ENCODE peak calls at places on chromosome 1, in seven cellular contexts. J is astrocyte of the spinal cord, F is progenitor cell of endocrine pancreas, M is foreskin fibroblast, B is fibroblast of mammary gland, Z is breast epithelium, V is AG09309. L is an unnamed sample.

GRCh38 chr1:43304287-43304615 is 3.5 kb downstream of the TIE1 start:
- DNase-seq in V (no peak), J (no peak), M (no peak), F (no peak), B (no peak), Z (no peak), L (no peak)

GRCh38 chr1:7940745-7941436 is at the start of gene TNFRSF9:
- DNase-seq in B (peak; percentile 60), J (peak; percentile 19), V (no peak), F (no peak), Z (no peak), M (no peak), L (peak; percentile 81)

GRCh38 chr1:231590453-231591198 is 36.0 kb upstream of the DISC1 start:
- DNase-seq in M (peak; percentile 86), V (peak; percentile 39), Z (no peak), F (no peak), B (peak; percentile 82), J (peak; percentile 76), L (peak; percentile 41)

GRCh38 chr1:230424440-230425251 is 1.5 kb downstream of the PGBD5 start:
- DNase-seq in M (no peak), V (no peak), B (no peak), Z (no peak), F (no peak), J (no peak), L (no peak)

GRCh38 chr1:171142451-171143121 is 42.5 kb upstream of the FMO2 start:
- DNase-seq in B (peak; percentile 96), Z (no peak), V (peak; percentile 33), M (peak; percentile 87), F (no peak), J (peak; percentile 86), L (no peak)

GRCh38 chr1:168097921-168098528 is 38.7 kb downstream of the GPR161 start:
- DNase-seq in M (no peak), F (no peak), J (no peak), V (no peak), Z (no peak), B (no peak), L (no peak)

GRCh38 chr1:10253755-10254154 is 43.4 kb downstream of the KIF1B start:
- DNase-seq in F (no peak), Z (no peak), J (peak; percentile 89), B (peak; percentile 81), V (peak; percentile 67), M (peak; percentile 80), L (no peak)

GRCh38 chr1:193264313-193265065 is 78.1 kb upstream of the B3GALT2 start:
- DNase-seq in F (no peak), J (peak; percentile 33), M (peak; percentile 28), B (peak; percentile 22), V (no peak), Z (no peak), L (no peak)

GRCh38 chr1:185716095-185716494 is 18.1 kb upstream of the HMCN1 start:
- DNase-seq in Z (no peak), M (no peak), F (no peak), B (no peak), J (no peak), V (no peak), L (no peak)

GRCh38 chr1:67749263-67749843 is 64.4 kb downstream of the GADD45A start:
- DNase-seq in V (no peak), F (no peak), B (no peak), Z (no peak), J (no peak), M (no peak), L (no peak)

GRCh38 chr1:224641030-224641429 is 24.9 kb downstream of the CNIH3 start:
- DNase-seq in V (no peak), M (no peak), Z (no peak), B (no peak), J (no peak), F (peak; percentile 27), L (no peak)

GRCh38 chr1:155976062-155976912 is 2.1 kb downstream of the ARHGEF2 start:
- DNase-seq in Z (peak; percentile 67), J (peak; percentile 78), V (no peak), M (peak; percentile 84), B (peak; percentile 68), F (no peak), L (peak; percentile 57)

GRCh38 chr1:16048573-16049189 is 5.1 kb downstream of the CLCNKB start:
- DNase-seq in Z (no peak), M (peak; percentile 41), J (peak; percentile 31), F (peak; percentile 80), V (no peak), B (no peak), L (no peak)

GRCh38 chr1:21573971-21574458 is 64.8 kb downstream of the ALPL start:
- DNase-seq in B (peak; percentile 83), F (peak; percentile 45), V (no peak), M (peak; percentile 79), J (peak; percentile 91), Z (peak; percentile 85), L (no peak)

GRCh38 chr1:205451759-205452164 is 4.1 kb downstream of the BLACAT1 start:
- DNase-seq in Z (no peak), V (no peak), B (no peak), M (no peak), F (no peak), J (no peak), L (no peak)

GRCh38 chr1:53550201-53550741 is 91.1 kb downstream of the DMRTB1 start:
- DNase-seq in J (no peak), Z (peak; percentile 40), F (no peak), V (peak; percentile 52), B (peak; percentile 66), M (peak; percentile 56), L (no peak)

GRCh38 chr1:181091322-181092040 is 3.0 kb downstream of the IER5 start:
- DNase-seq in F (no peak), Z (no peak), J (no peak), V (no peak), M (peak; percentile 6), B (no peak), L (no peak)

GRCh38 chr1:211247921-211248320 is 11.2 kb upstream of the RCOR3 start:
- DNase-seq in Z (no peak), J (no peak), V (no peak), B (no peak), M (no peak), F (no peak), L (no peak)

GRCh38 chr1:75745276-75745675 is 20.8 kb downstream of the ACADM start:
- DNase-seq in F (no peak), V (no peak), B (no peak), Z (no peak), M (no peak), J (no peak), L (no peak)

GRCh38 chr1:207797229-207797973 is 45.5 kb downstream of the CD46 start:
- DNase-seq in B (peak; percentile 93), M (peak; percentile 94), Z (peak; percentile 87), F (peak; percentile 50), J (peak; percentile 87), V (peak; percentile 68), L (peak; percentile 67)

GRCh38 chr1:182575540-182576149 is 13.4 kb downstream of the RNASEL start:
- DNase-seq in M (peak; percentile 78), F (no peak), V (peak; percentile 25), Z (no peak), B (peak; percentile 79), J (peak; percentile 35), L (no peak)

GRCh38 chr1:30823969-30824735 is 66.6 kb upstream of the LAPTM5 start:
- DNase-seq in V (peak; percentile 97), M (peak; percentile 99), F (peak; percentile 86), J (peak; percentile 100), B (peak; percentile 100), Z (peak; percentile 98), L (peak; percentile 93)

GRCh38 chr1:119279441-119280415 is 88.9 kb upstream of the HAO2 start:
- DNase-seq in Z (no peak), J (peak; percentile 82), B (peak; percentile 86), V (peak; percentile 42), M (peak; percentile 87), F (no peak), L (no peak)

DNA sequence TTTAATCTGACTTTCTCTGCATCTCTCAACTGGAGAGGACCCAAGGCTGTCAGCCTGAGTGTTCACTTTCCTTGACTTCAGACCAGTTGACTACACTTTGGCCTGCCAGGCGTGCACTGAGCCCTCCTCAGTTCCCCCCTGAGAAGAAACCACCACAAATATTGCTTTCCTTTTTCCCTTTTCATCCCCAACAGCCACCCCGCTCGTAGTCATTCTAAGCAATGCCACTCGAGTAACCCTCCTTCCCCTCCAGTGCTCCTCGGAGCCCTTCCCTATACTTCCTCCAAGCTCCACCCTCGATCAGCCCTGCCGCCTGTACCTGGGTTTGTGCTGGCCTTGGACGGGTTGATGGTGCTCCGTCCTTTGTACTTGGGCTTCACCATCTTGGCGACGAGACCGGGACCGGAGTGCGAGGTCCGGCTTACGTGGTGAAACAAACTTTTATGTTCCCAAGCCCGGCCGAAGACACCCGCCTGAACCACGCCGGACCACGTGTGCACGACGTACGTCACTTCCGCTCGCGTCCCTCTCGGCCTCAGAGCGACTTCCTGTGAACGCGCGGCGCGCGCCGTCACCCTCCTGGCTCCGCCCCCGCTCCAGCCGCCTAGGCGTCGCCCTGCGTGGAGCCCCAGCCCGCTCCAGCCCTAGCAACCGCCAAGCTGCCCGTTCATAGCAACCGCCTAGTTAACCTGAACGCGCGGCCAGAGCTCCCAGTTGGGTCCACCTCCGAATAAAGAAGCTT is at the start of gene GNL2:
- DNase-seq in M (peak; percentile 99), F (peak; percentile 94), J (peak; percentile 96), V (peak; percentile 73), B (peak; percentile 95), Z (peak; percentile 97), L (peak; percentile 97)
- TF ChIP-seq CTCF in M (no peak), F (no peak), J (no peak), V (no peak), B (no peak), Z (no peak), L (no peak)

DNA sequence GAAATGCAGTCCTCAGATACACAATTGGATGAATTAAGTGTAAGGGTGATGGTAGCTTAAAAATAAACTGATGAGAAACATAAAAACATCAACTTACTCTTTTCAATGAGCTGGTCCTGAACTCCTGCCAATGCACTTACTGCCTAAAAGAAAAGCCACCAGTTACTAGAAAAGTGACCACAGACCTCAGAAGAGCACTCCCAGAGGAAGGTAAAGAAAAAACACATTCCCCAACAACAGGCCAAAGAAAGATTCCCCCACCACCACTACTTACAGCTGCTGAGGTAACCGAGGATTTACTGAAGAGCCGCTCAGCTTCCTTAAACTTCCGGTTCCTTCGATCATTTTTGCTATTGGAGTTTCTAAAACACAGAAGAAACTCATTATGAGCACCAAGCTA is 5.4 kb downstream of the MEAF6 start:
- DNase-seq in J (peak; percentile 58), M (peak; percentile 23), Z (no peak), V (no peak), B (peak; percentile 38), F (no peak), L (no peak)
- TF ChIP-seq CTCF in J (peak; percentile 40), M (no peak), Z (no peak), V (peak; percentile 40), B (peak; percentile 28), F (peak; percentile 11), L (no peak)

DNA sequence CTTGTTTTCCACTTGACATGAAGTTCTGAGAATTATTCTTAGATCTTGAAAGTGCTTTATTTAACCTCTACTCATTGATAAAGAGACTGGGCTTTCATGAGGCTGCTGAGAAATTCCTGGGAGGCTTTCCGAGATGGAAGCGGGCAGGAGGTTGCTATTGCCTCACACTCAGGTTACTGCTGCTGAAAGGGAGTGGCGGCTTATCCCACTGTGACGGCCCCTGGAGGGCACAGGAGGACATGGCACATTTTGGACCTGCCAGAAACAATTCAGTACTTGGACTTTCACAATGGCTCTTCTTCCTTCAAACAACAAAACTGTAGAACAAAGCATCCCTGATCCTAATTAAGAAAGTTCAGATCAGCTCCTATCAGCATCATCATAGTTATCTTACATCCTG is 16.2 kb upstream of the MARK1 start:
- DNase-seq in V (no peak), F (no peak), Z (no peak), B (no peak), M (no peak), J (no peak), L (no peak)
- TF ChIP-seq CTCF in V (no peak), F (peak; percentile 56), Z (no peak), B (peak; percentile 6), M (no peak), J (no peak), L (no peak)

GRCh38 chr1:219812491-219813221 is 115.7 kb downstream of the SLC30A10 start:
- DNase-seq in Z (no peak), F (peak; percentile 34), B (peak; percentile 77), V (peak; percentile 40), J (peak; percentile 81), M (peak; percentile 82), L (peak; percentile 60)
- TF ChIP-seq CTCF in Z (peak; percentile 44), F (peak; percentile 91), B (peak; percentile 88), V (peak; percentile 82), J (peak; percentile 87), M (peak; percentile 84), L (peak; percentile 32)

L was measured in GM20000.